ENCODE peak calls at places on chromosomes 11 and 22, in five cellular contexts. U, C, E, G and X are unnamed samples.

GRCh38 chr11:69167916-69168691 is 12.4 kb downstream of the SMIM38 start:
- DNase-seq in U (no peak), C (no peak), E (no peak), G (peak), X (no peak)

GRCh38 chr22:37203354-37204044 is 8.8 kb downstream of the SSTR3 start:
- DNase-seq in U (no peak), C (no peak), E (no peak), G (no peak), X (no peak)

GRCh38 chr11:76073716-76074115 is 132.6 kb downstream of the WNT11 start:
- DNase-seq in U (no peak), C (peak), E (no peak), G (no peak), X (no peak)

GRCh38 chr11:30585892-30586250 is 282 bp downstream of the MPPED2 start:
- DNase-seq in U (peak), C (no peak), E (no peak), G (no peak), X (no peak)

GRCh38 chr22:33896801-33897620 is 23.3 kb downstream of the LARGE1 start:
- DNase-seq in U (no peak), C (no peak), E (no peak), G (no peak), X (peak)

GRCh38 chr11:119795231-119795630 is 66.2 kb upstream of the NECTIN1 start:
- DNase-seq in U (no peak), C (peak), E (no peak), G (peak), X (no peak)

GRCh38 chr11:13427440-13427839 is 35.6 kb downstream of the BTBD10 start:
- DNase-seq in U (no peak), C (no peak), E (no peak), G (no peak), X (no peak)

GRCh38 chr22:43839781-43840180 is 22.5 kb downstream of the SULT4A1 start:
- DNase-seq in U (no peak), C (no peak), E (no peak), G (no peak), X (no peak)

GRCh38 chr11:44993971-44994705 is 43.5 kb upstream of the TP53I11 start:
- DNase-seq in U (no peak), C (no peak), E (no peak), G (no peak), X (peak)